ENCODE peak calls at places on chromosomes 3 and 15, in seven cellular contexts. R is fibroblast of the conjunctiva, O is retina, H is AG08395, Q is RPMI8226, A is WTC11, B is B cell. P is an unnamed sample.
A peak's percentile ranks its signal among the peaks of the same experiment; 100 is the strongest.

GRCh38 chr3:37779289-37780152 is 82.2 kb upstream of the CTDSPL start:
- DNase-seq in R (peak; percentile 82), O (peak; percentile 76), H (peak; percentile 89), Q (peak; percentile 70), A (no peak), B (peak; percentile 16), P (peak; percentile 57)

GRCh38 chr3:33360136-33360825 is 79.9 kb downstream of the UBP1 start:
- DNase-seq in R (peak; percentile 24), O (no peak), H (peak; percentile 55), Q (no peak), A (no peak), B (no peak), P (no peak)

GRCh38 chr3:185332026-185332735 is 30.8 kb upstream of the MAP3K13 start:
- DNase-seq in R (peak; percentile 40), O (no peak), H (no peak), Q (peak; percentile 68), A (no peak), B (peak; percentile 24), P (no peak)

GRCh38 chr3:49092948-49093852 is 671 bp downstream of the QRICH1 start:
- DNase-seq in R (peak; percentile 55), O (peak; percentile 94), H (peak; percentile 65), Q (peak; percentile 76), A (peak; percentile 86), B (peak; percentile 88), P (peak; percentile 43)

GRCh38 chr15:76844096-76844495 is 61.0 kb downstream of the SCAPER start:
- DNase-seq in R (peak; percentile 3), O (no peak), H (no peak), Q (no peak), A (no peak), B (no peak), P (no peak)

GRCh38 chr15:69034352-69034751 is 19.9 kb downstream of the NOX5 start:
- DNase-seq in R (no peak), O (no peak), H (peak; percentile 87), Q (no peak), A (no peak), B (no peak), P (no peak)

GRCh38 chr3:37520802-37521350 is 340.8 kb upstream of the CTDSPL start:
- DNase-seq in R (no peak), O (no peak), H (peak; percentile 68), Q (no peak), A (no peak), B (no peak), P (no peak)

GRCh38 chr3:42839616-42840015 is 30.4 kb downstream of the ACKR2 start:
- DNase-seq in R (peak; percentile 55), O (peak; percentile 50), H (peak; percentile 80), Q (peak; percentile 71), A (peak; percentile 21), B (peak; percentile 43), P (peak; percentile 38)

GRCh38 chr3:136836511-136837156 is 17.7 kb downstream of the SLC35G2 start:
- DNase-seq in R (no peak), O (no peak), H (no peak), Q (no peak), A (no peak), B (no peak), P (no peak)

GRCh38 chr3:58591496-58592133 is 14.4 kb upstream of the FAM107A start:
- DNase-seq in R (no peak), O (no peak), H (no peak), Q (no peak), A (no peak), B (no peak), P (no peak)

P was measured in AG09319.